ENCODE peak calls at places on chromosomes 3 and 15, in ten cellular contexts. V is CD8-positive, alpha-beta memory T cell; L is dorsolateral prefrontal cortex; G is Caco-2; Q is foreskin fibroblast; R is mesendoderm; J is cardiac muscle cell; D is keratinocyte; S is aorta; I is GM06990. X is an unnamed sample.

GRCh38 chr3:45143673-45144670 is 2.2 kb downstream of the CDCP1 start:
- DNase-seq in I (no peak), V (no peak), Q (no peak), J (no peak), S (no peak), L (no peak), G (no peak), D (no peak), R (no peak), X (no peak)

GRCh38 chr15:90086868-90087268 is 15.4 kb downstream of the IDH2 start:
- DNase-seq in I (no peak), D (no peak), L (no peak), Q (peak; percentile 69), G (peak; percentile 57), R (peak; percentile 69), S (peak; percentile 68), V (peak; percentile 18), J (no peak), X (no peak)

GRCh38 chr3:130658666-130659065 is 88.0 kb downstream of the PIK3R4 start:
- DNase-seq in J (no peak), V (no peak), D (no peak), Q (peak; percentile 75), L (no peak), G (no peak), S (no peak), R (peak; percentile 7), I (no peak), X (peak; percentile 57)

GRCh38 chr3:55795736-55796135 is 308.6 kb upstream of the WNT5A start:
- DNase-seq in D (no peak), G (no peak), R (no peak), I (no peak), S (no peak), L (no peak), Q (peak; percentile 10), V (no peak), J (no peak), X (no peak)

GRCh38 chr3:78116874-78117273 is 1077.0 kb downstream of the ROBO2 start:
- DNase-seq in V (no peak), R (no peak), G (no peak), I (no peak), D (no peak), S (no peak), Q (peak; percentile 41), J (no peak), L (no peak), X (peak; percentile 80)

GRCh38 chr3:136856665-136857064 is 5.3 kb upstream of the NCK1 start:
- DNase-seq in R (no peak), L (no peak), D (no peak), S (no peak), V (no peak), I (no peak), Q (no peak), G (no peak), J (no peak), X (no peak)

GRCh38 chr3:69665026-69665739 is 74.1 kb upstream of the MITF start:
- DNase-seq in G (no peak), D (no peak), I (no peak), J (peak; percentile 55), L (no peak), V (no peak), Q (no peak), S (no peak), R (peak; percentile 66), X (no peak)

GRCh38 chr15:59160880-59161593 is 45.6 kb upstream of the LDHAL6B start:
- DNase-seq in Q (peak; percentile 49), G (peak; percentile 47), V (no peak), D (no peak), I (no peak), S (no peak), R (peak; percentile 61), J (peak; percentile 43), L (peak; percentile 54), X (no peak)

GRCh38 chr3:97993526-97993925 is 21.3 kb upstream of the RIOX2 start:
- DNase-seq in D (no peak), G (no peak), I (no peak), S (no peak), V (no peak), Q (no peak), R (no peak), J (no peak), L (no peak), X (no peak)

GRCh38 chr3:97992547-97993173 is 20.4 kb upstream of the RIOX2 start:
- DNase-seq in I (no peak), D (no peak), Q (no peak), G (no peak), S (no peak), L (no peak), R (peak; percentile 33), V (no peak), J (no peak), X (no peak)

GRCh38 chr3:97988784-97989568 is 16.7 kb upstream of the RIOX2 start:
- DNase-seq in D (no peak), L (no peak), S (no peak), Q (no peak), G (no peak), I (no peak), R (no peak), J (no peak), V (no peak), X (no peak)

GRCh38 chr3:97991278-97991652 is 19.0 kb upstream of the RIOX2 start:
- DNase-seq in Q (peak; percentile 4), L (no peak), S (no peak), G (no peak), I (no peak), J (no peak), V (no peak), D (no peak), R (no peak), X (no peak)

DNA sequence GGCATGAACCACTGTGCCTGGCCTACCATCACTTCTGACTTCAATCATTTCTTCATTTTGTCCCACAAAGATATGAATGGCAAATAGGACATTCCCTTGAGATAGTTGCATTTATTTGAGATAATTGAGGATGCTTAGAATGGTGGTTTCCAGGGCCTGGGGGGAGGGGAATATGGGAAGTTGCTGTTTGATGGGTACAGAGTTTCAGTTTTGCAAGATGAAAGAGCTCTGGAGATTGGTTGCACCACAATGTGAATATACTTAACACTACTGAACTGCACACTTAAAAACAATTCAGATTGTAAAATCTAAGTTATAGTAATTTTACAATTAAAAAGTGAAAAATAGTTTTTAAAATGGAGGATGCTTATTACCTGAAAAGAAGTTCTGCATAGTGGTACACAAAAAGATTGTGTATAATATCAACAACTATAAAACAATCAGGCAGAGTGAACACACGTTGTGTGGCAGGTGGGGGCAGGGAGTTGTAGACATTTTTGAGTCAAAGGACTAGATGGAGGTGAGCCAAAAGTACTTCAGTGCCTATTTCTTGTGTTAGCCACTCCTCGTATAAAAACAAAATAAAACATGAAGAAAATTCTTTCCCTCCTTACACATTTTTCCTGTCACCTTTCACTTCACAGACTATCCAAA is 18.5 kb upstream of the RIOX2 start:
- DNase-seq in J (no peak), L (no peak), V (no peak), G (no peak), D (no peak), Q (no peak), R (no peak), I (no peak), S (no peak), X (no peak)
- H3K4me3 ChIP-seq in J (no peak overlapping the region), L (no peak overlapping the region), V (no peak overlapping the region), G (no peak overlapping the region), D (no peak overlapping the region), Q (no peak overlapping the region), R (no peak overlapping the region), I (no peak overlapping the region), S (no peak overlapping the region), X (no peak overlapping the region)

DNA sequence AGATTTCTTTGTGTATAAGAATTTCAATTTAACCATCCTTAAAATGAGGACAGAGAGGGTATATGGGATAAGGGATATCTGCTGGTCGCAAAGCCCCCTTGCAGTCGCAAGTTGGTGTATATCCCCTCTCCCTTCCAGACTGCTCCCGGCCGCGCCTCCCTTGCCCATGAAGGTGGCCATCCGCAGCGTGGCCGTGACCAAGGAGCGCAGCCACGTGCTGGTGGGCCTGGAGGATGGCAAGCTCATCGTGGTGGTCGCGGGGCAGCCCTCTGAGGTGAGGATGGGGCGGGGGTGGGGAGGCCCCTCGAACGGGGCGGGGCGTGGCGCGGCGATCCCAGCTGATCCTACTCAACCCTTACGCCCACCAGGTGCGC is 29.4 kb downstream of the NBEAL2 start:
- DNase-seq in J (no peak), S (peak; percentile 53), D (no peak), G (no peak), L (no peak), I (no peak), R (no peak), V (no peak), Q (no peak), X (no peak)
- H3K4me3 ChIP-seq in J (no peak overlapping the region), S (no peak overlapping the region), D (no peak overlapping the region), G (no peak overlapping the region), L (peak overlapping the region; percentile 74), I (no peak overlapping the region), R (no peak overlapping the region), V (peak overlapping the region; percentile 26), Q (peak overlapping the region; percentile 38), X (peak overlapping the region; percentile 54)

DNA sequence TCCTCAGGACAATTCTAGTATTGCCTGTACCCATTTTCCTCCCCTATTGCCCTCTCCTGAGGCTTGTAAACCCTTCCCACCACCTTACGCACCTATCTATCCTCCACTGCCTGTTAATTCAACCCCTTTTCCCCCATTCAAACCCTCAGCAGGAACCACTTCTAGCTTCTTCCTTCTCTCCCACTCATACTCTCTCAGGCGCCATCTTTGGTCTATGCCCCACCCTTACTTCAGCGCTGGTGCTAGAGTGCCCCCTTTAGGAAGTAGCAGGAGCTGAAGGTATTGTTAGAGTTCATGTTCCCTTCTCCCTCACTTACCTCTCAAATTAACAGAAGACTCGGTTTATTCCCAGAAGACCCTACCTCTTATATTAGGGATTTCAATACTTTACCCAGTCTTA is 121.8 kb upstream of the NLGN1 start:
- DNase-seq in Q (no peak), D (no peak), S (no peak), R (peak; percentile 43), L (no peak), I (no peak), J (no peak), V (no peak), G (no peak), X (no peak)
- H3K4me3 ChIP-seq in Q (no peak overlapping the region), D (no peak overlapping the region), S (no peak overlapping the region), R (no peak overlapping the region), L (no peak overlapping the region), I (no peak overlapping the region), J (no peak overlapping the region), V (no peak overlapping the region), G (no peak overlapping the region), X (no peak overlapping the region)

GRCh38 chr3:50314816-50315215 is 7.7 kb downstream of the HYAL2 start:
- DNase-seq in J (no peak), D (no peak), S (peak; percentile 25), G (no peak), R (no peak), V (no peak), Q (no peak), I (no peak), L (no peak), X (no peak)

GRCh38 chr3:50318615-50319014 is 3.9 kb downstream of the HYAL2 start:
- DNase-seq in S (peak; percentile 57), G (no peak), R (no peak), J (no peak), Q (no peak), V (no peak), D (no peak), L (no peak), I (no peak), X (no peak)

GRCh38 chr3:50318163-50318562 is 4.4 kb downstream of the HYAL2 start:
- DNase-seq in Q (no peak), I (no peak), D (no peak), R (no peak), G (no peak), L (no peak), J (no peak), V (no peak), S (peak; percentile 33), X (no peak)

GRCh38 chr3:50317303-50317702 is 5.2 kb downstream of the HYAL2 start:
- DNase-seq in J (no peak), I (no peak), L (no peak), G (no peak), V (no peak), S (peak; percentile 54), R (no peak), Q (no peak), D (no peak), X (no peak)

GRCh38 chr3:50316657-50317242 is 5.8 kb downstream of the HYAL2 start:
- DNase-seq in S (peak; percentile 62), J (no peak), I (peak; percentile 65), L (no peak), G (peak; percentile 80), R (peak; percentile 88), Q (no peak), D (peak; percentile 95), V (peak; percentile 64), X (no peak)
- H3K4me3 ChIP-seq in S (no peak overlapping the region), J (no peak overlapping the region), I (no peak overlapping the region), L (no peak overlapping the region), G (no peak overlapping the region), R (no peak overlapping the region), Q (no peak overlapping the region), D (peak overlapping the region; percentile 50), V (no peak overlapping the region), X (no peak overlapping the region)

X was measured in skeletal muscle cell.